ENCODE peak calls at places on chromosome 18, in six cellular contexts. T, W, N, M, A and B are unnamed samples.

GRCh38 chr18:66795011-66795410 is 191.1 kb upstream of the CDH19 start:
- DNase-seq in T (no peak), N (no peak), M (no peak), W (no peak), A (no peak), B (no peak)

GRCh38 chr18:54775686-54776085 is 52.6 kb upstream of the RAB27B start:
- DNase-seq in M (peak), W (no peak), T (no peak), A (no peak), N (no peak), B (no peak)

GRCh38 chr18:906416-907170 is 1.9 kb downstream of the ADCYAP1 start:
- DNase-seq in T (no peak), A (no peak), N (no peak), M (no peak), W (no peak), B (no peak)

GRCh38 chr18:62979900-62980299 is 264.6 kb downstream of the PHLPP1 start:
- DNase-seq in W (no peak), A (no peak), T (no peak), N (no peak), M (no peak), B (no peak)

GRCh38 chr18:24630346-24630880 is 170.0 kb downstream of the HRH4 start:
- DNase-seq in N (no peak), M (no peak), T (no peak), A (no peak), W (no peak), B (no peak)

GRCh38 chr18:7457276-7457675 is 109.8 kb upstream of the PTPRM start:
- DNase-seq in T (no peak), M (no peak), A (no peak), N (no peak), W (no peak), B (no peak)

GRCh38 chr18:29459986-29460385 is 1283.1 kb upstream of the CDH2 start:
- DNase-seq in T (no peak), M (no peak), A (no peak), W (no peak), N (no peak), B (no peak)

GRCh38 chr18:77106331-77106730 is 26.3 kb downstream of the MBP start:
- DNase-seq in M (no peak), N (peak), T (no peak), A (no peak), W (no peak), B (no peak)

GRCh38 chr18:56443508-56443907 is 194.9 kb downstream of the TXNL1 start:
- DNase-seq in T (no peak), M (no peak), W (no peak), A (no peak), N (no peak), B (no peak)

GRCh38 chr18:64765908-64766307 is 617.0 kb upstream of the LINC00305 start:
- DNase-seq in M (no peak), T (no peak), N (no peak), W (no peak), A (no peak), B (no peak)

GRCh38 chr18:76519156-76519549 is 24.1 kb upstream of the ZNF516 start:
- DNase-seq in T (no peak), A (no peak), N (no peak), W (no peak), M (no peak), B (no peak)

GRCh38 chr18:79260023-79260422 is 135.7 kb upstream of the NFATC1 start:
- DNase-seq in N (no peak), W (no peak), M (no peak), A (no peak), T (no peak), B (no peak)

GRCh38 chr18:76640438-76640837 is 145.4 kb upstream of the ZNF516 start:
- DNase-seq in M (no peak), A (no peak), W (no peak), N (no peak), T (no peak), B (no peak)

GRCh38 chr18:62524443-62525200 is 1.8 kb downstream of the ZCCHC2 start:
- DNase-seq in N (peak), M (no peak), A (peak), T (peak), W (no peak), B (peak)

GRCh38 chr18:63407734-63408133 is 14.5 kb downstream of the VPS4B start:
- DNase-seq in N (no peak), A (no peak), W (no peak), T (no peak), M (no peak), B (no peak)

GRCh38 chr18:77052297-77052645 is 80.3 kb downstream of the MBP start:
- DNase-seq in W (no peak), N (no peak), T (no peak), M (no peak), A (no peak), B (no peak)

GRCh38 chr18:35467624-35468016 is 30.1 kb downstream of the INO80C start:
- DNase-seq in M (no peak), T (no peak), A (no peak), N (no peak), W (no peak), B (no peak)

GRCh38 chr18:41395695-41396094 is 559.3 kb upstream of the PIK3C3 start:
- DNase-seq in M (no peak), T (no peak), A (no peak), N (no peak), W (no peak), B (no peak)

GRCh38 chr18:74497308-74497640 is 1.1 kb downstream of the CNDP2 start:
- DNase-seq in M (no peak), N (no peak), W (no peak), T (no peak), A (no peak), B (no peak)

GRCh38 chr18:74496508-74497307 is 545 bp downstream of the CNDP2 start:
- DNase-seq in M (peak), W (no peak), N (peak), T (peak), A (peak), B (peak)

GRCh38 chr18:74498712-74499629 is 2.8 kb downstream of the CNDP2 start:
- DNase-seq in T (peak), M (no peak), N (peak), W (no peak), A (peak), B (peak)

GRCh38 chr18:74499633-74500032 is 3.5 kb downstream of the CNDP2 start:
- DNase-seq in N (peak), M (peak), T (peak), W (no peak), A (peak), B (peak)

DNA sequence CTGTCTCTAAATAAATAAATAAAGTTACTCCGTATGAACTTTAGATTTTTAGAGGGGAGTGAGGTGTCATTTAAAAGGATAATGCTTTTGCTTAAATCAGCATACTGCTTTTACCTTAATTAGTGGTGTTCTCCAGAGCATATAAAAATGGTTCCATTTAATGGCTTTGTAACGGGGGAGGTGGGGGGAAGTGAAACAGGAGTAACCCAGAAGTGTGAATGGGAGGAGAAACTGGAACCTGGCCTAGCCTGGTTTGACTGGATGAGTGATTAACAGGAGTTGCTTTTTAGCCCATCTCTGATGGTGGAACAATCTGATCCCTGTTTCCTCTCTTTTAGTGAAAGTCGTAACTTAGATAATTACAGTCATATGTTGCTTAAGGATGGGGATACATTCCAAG is 1.6 kb downstream of the CNDP2 start:
- DNase-seq in M (no peak), A (no peak), T (no peak), W (no peak), N (no peak), B (no peak)
- H3K4me3 ChIP-seq in M (no peak), A (peak), T (peak), W (no peak), N (no peak), B (no peak)

DNA sequence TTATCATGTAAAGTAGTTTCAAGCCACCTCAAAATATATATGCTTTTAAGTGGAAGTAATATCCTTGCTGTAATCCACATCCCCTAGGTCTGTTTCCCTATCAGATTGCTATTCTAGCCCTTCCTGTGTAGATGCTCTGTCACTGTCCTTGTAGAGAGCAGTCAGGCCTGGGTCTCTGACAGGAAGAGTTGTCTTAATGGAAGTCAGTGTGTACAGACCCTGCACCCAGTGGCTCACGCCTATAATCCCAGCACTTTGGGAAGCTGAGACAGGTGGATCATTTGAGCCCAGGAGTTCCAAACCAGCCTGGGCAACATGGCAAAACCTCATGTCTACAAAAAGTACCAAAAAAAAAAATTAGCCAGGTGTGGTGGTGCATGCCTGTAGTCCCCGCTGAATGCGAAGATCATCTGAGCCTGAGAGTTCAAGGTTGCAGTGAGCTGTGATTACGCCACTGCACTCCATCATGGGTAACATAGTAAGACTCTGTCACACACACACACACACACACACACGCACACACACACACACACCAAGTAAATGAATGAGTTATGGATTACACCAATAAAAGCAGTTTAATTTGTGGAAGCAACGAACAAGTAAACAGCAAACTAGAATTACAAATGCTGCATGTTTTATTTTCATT is 70.2 kb upstream of the DSC1 start:
- DNase-seq in T (no peak), W (no peak), A (no peak), M (no peak), N (no peak), B (no peak)
- H3K27ac ChIP-seq in T (no peak), W (no peak), A (no peak), M (no peak), N (no peak), B (no peak)

DNA sequence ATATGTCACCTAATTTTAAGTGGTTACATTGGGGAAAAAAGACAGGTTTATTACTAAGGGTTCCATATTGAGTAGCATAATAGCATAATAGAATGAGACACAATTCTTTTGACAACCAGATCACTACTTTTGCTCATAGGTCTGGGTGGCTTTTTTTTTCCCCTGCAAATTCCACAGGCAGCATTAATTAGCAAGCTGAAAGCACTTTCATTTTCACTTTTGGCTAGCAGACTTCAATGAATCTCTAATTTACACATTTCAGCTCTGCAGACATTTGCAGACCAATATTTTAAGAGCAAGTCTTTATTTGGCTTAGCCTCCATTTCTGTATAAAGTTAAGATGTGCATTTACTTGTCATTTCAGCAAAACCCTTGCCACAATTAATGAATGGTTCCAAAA is 185.5 kb downstream of the NOL4 start:
- DNase-seq in N (no peak), W (no peak), A (no peak), M (no peak), T (no peak), B (no peak)
- H3K4me3 ChIP-seq in N (no peak), W (no peak), A (peak), M (peak), T (peak), B (no peak)

DNA sequence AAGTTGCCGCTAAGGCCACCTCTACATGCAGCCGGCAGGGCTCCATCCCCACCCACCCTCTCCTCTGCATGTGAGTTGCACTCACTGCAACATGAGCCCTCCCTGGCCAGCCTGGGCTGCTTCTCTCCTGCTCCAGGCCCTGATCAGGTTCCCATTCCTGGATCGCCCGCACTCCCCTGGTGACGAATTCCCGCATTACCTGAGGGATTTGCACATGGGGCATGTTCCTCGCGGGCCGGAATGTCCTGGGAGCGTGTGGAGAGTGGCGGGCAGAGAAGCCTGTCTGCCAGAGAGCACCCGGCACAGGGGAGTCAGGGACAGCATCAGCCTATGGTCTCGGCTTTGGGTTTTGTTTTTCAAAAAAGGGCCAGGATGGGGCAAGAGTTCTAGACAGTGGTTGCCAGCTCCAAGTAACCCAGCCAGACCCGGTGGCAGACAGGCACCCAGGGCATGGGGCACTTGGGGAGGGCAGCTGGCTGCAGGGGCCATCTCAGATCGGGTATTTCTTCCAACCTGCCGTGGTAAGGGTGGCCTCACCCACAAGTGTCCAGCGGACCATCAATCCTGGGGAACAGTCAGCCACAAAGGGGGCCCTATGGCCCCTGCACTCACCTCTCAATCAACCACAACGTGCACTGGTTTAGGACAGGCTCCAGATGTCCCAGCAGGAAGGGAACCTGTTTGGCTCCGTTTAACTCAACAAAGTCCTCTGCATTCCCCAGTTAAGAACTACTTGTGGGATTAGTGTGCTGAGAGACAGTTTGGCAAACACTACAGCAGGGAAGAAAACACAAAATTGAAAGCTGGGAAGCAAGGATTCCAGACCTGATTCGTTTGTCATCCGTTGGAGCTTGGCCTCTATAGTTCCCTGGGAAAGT is 187.7 kb downstream of the SMAD7 start:
- DNase-seq in T (no peak), W (no peak), M (no peak), A (no peak), N (peak), B (no peak)
- H3K27ac ChIP-seq in T (peak), W (no peak), M (no peak), A (no peak), N (peak), B (no peak)

GRCh38 chr18:23452347-23452727 is 750 bp upstream of the RIOK3 start:
- DNase-seq in N (no peak), T (no peak), W (no peak), A (no peak), M (no peak), B (no peak)
- H3K4me3 ChIP-seq in N (peak), T (peak), W (peak), A (peak), M (peak), B (peak)

GRCh38 chr18:9100796-9101195 is 1.7 kb upstream of the NDUFV2 start:
- DNase-seq in T (no peak), A (no peak), N (no peak), W (no peak), M (no peak), B (no peak)

GRCh38 chr18:9102391-9103216 is at the start of gene NDUFV2:
- DNase-seq in W (peak), A (peak), N (peak), T (peak), M (peak), B (peak)

GRCh38 chr18:9103488-9103887 is 989 bp downstream of the NDUFV2 start:
- DNase-seq in N (no peak), M (peak), A (no peak), T (no peak), W (no peak), B (no peak)

GRCh38 chr18:9104244-9104901 is 1.9 kb downstream of the NDUFV2 start:
- DNase-seq in A (no peak), M (peak), W (no peak), N (no peak), T (no peak), B (no peak)

GRCh38 chr18:9101730-9102390 is 639 bp upstream of the NDUFV2 start:
- DNase-seq in T (peak), M (peak), W (no peak), N (no peak), A (no peak), B (no peak)
- H3K27ac ChIP-seq in T (peak), M (peak), W (no peak), N (peak), A (peak), B (peak)

GRCh38 chr18:58580078-58580477 is 48.8 kb downstream of the ALPK2 start:
- DNase-seq in M (no peak), N (no peak), W (no peak), T (no peak), A (no peak), B (no peak)

GRCh38 chr18:58578321-58578720 is 50.6 kb downstream of the ALPK2 start:
- DNase-seq in A (no peak), M (no peak), N (no peak), T (no peak), W (no peak), B (no peak)

GRCh38 chr18:58579561-58580047 is 49.3 kb downstream of the ALPK2 start:
- DNase-seq in T (no peak), A (no peak), N (no peak), M (no peak), W (no peak), B (no peak)

GRCh38 chr18:58578835-58579560 is 49.9 kb downstream of the ALPK2 start:
- DNase-seq in N (no peak), M (no peak), A (no peak), W (no peak), T (no peak), B (no peak)

DNA sequence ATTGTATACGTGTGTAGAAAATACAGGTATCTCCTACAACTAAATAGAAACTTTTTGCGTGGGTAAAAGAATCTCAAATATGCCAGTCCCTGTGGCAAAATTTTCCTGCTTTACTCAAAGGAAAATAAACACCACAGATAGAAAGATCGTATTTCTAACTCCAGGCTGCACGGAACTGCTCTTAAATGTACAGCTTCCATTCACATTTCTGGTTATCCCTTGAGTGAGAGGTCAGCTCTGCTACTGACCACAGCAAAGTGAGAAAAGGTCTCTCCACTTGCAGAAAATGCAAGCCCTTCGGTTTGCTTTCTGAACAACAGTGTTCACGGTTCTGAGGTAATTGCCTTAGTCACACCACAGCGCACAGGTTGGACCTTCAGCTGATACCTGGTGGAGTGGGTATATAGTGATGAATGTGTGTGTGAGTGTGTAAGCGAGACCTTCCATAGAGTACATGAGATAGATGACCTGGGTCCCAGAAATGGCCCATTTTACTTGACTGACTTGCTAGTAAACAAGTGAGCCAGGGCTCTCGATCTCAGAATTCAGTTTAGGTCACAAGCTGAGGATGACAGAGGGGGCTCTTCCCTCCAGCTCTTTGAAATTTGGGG is 52.1 kb downstream of the ALPK2 start:
- DNase-seq in N (no peak), A (no peak), T (no peak), M (no peak), W (no peak), B (no peak)
- H3K4me3 ChIP-seq in N (no peak), A (no peak), T (no peak), M (no peak), W (peak), B (no peak)